ENCODE peak calls at places on chromosomes 2 and 18, in nine cellular contexts. One of them, this sample, is unnamed.

GRCh38 chr2:67888351-67889005 is 174.3 kb downstream of the C1D start:
- DNase-seq in GM23338: no peak
- DNase-seq in breast epithelium: no peak
- DNase-seq in HepG2: no peak
- DNase-seq in HCT116: no peak
- DNase-seq in spleen: no peak
- DNase-seq in prostate gland: no peak
- DNase-seq in stomach: no peak
- DNase-seq in sigmoid colon: no peak
- DNase-seq in this sample: no peak

GRCh38 chr18:13437034-13437433 is 218.5 kb downstream of the LDLRAD4 start:
- DNase-seq in HepG2: no peak
- DNase-seq in GM23338: no peak
- DNase-seq in sigmoid colon: peak; percentile 68
- DNase-seq in stomach: no peak
- DNase-seq in spleen: no peak
- DNase-seq in prostate gland: no peak
- DNase-seq in HCT116: no peak
- DNase-seq in breast epithelium: no peak
- DNase-seq in this sample: no peak

GRCh38 chr2:20027715-20028434 is 15.4 kb upstream of the MATN3 start:
- DNase-seq in GM23338: no peak
- DNase-seq in spleen: no peak
- DNase-seq in sigmoid colon: no peak
- DNase-seq in HCT116: no peak
- DNase-seq in stomach: no peak
- DNase-seq in HepG2: no peak
- DNase-seq in breast epithelium: no peak
- DNase-seq in prostate gland: no peak
- DNase-seq in this sample: no peak

GRCh38 chr2:226647626-226648518 is 151.7 kb downstream of the IRS1 start:
- DNase-seq in breast epithelium: no peak
- DNase-seq in GM23338: no peak
- DNase-seq in spleen: no peak
- DNase-seq in stomach: no peak
- DNase-seq in sigmoid colon: no peak
- DNase-seq in HCT116: no peak
- DNase-seq in prostate gland: no peak
- DNase-seq in HepG2: no peak
- DNase-seq in this sample: no peak

GRCh38 chr18:21242141-21243040 is at the start of gene GREB1L:
- DNase-seq in GM23338: peak; percentile 80
- DNase-seq in breast epithelium: no peak
- DNase-seq in HCT116: peak; percentile 27
- DNase-seq in spleen: no peak
- DNase-seq in sigmoid colon: no peak
- DNase-seq in HepG2: peak; percentile 16
- DNase-seq in stomach: peak; percentile 63
- DNase-seq in prostate gland: no peak
- DNase-seq in this sample: no peak

GRCh38 chr2:241551599-241551997 is 6.9 kb upstream of the BOK start:
- DNase-seq in GM23338: no peak
- DNase-seq in sigmoid colon: no peak
- DNase-seq in spleen: no peak
- DNase-seq in breast epithelium: no peak
- DNase-seq in prostate gland: no peak
- DNase-seq in HCT116: no peak
- DNase-seq in stomach: no peak
- DNase-seq in HepG2: no peak
- DNase-seq in this sample: no peak

GRCh38 chr2:234409590-234409989 is 87.3 kb downstream of the ARL4C start:
- DNase-seq in GM23338: no peak
- DNase-seq in breast epithelium: no peak
- DNase-seq in prostate gland: no peak
- DNase-seq in spleen: no peak
- DNase-seq in HepG2: no peak
- DNase-seq in stomach: no peak
- DNase-seq in HCT116: no peak
- DNase-seq in sigmoid colon: no peak
- DNase-seq in this sample: no peak

GRCh38 chr2:152089238-152089637 is 9.6 kb downstream of the CACNB4 start:
- DNase-seq in prostate gland: no peak
- DNase-seq in stomach: no peak
- DNase-seq in sigmoid colon: no peak
- DNase-seq in GM23338: no peak
- DNase-seq in spleen: no peak
- DNase-seq in HCT116: no peak
- DNase-seq in breast epithelium: no peak
- DNase-seq in HepG2: no peak
- DNase-seq in this sample: no peak

GRCh38 chr2:107303964-107304363 is 418.0 kb upstream of the ST6GAL2 start:
- DNase-seq in HepG2: no peak
- DNase-seq in stomach: no peak
- DNase-seq in prostate gland: no peak
- DNase-seq in breast epithelium: no peak
- DNase-seq in GM23338: no peak
- DNase-seq in sigmoid colon: no peak
- DNase-seq in HCT116: no peak
- DNase-seq in spleen: no peak
- DNase-seq in this sample: no peak

GRCh38 chr18:10101293-10101701 is 187.5 kb downstream of the VAPA start:
- DNase-seq in spleen: no peak
- DNase-seq in HepG2: no peak
- DNase-seq in stomach: no peak
- DNase-seq in prostate gland: no peak
- DNase-seq in sigmoid colon: no peak
- DNase-seq in HCT116: no peak
- DNase-seq in GM23338: peak; percentile 27
- DNase-seq in breast epithelium: no peak
- DNase-seq in this sample: no peak
- H3K4me3 ChIP-seq in spleen: no peak overlapping the region
- H3K4me3 ChIP-seq in HepG2: no peak overlapping the region
- H3K4me3 ChIP-seq in stomach: no peak overlapping the region
- H3K4me3 ChIP-seq in prostate gland: no peak overlapping the region
- H3K4me3 ChIP-seq in sigmoid colon: no peak overlapping the region
- H3K4me3 ChIP-seq in HCT116: no peak overlapping the region
- H3K4me3 ChIP-seq in GM23338: no peak overlapping the region
- H3K4me3 ChIP-seq in breast epithelium: no peak overlapping the region
- H3K4me3 ChIP-seq in this sample: no peak overlapping the region

GRCh38 chr2:230908094-230908594 is 16.9 kb downstream of the GPR55 start:
- DNase-seq in breast epithelium: peak; percentile 20
- DNase-seq in spleen: peak; percentile 67
- DNase-seq in GM23338: no peak
- DNase-seq in stomach: peak; percentile 22
- DNase-seq in prostate gland: no peak
- DNase-seq in HepG2: no peak
- DNase-seq in sigmoid colon: peak; percentile 49
- DNase-seq in HCT116: no peak
- DNase-seq in this sample: no peak

GRCh38 chr2:230909841-230910545 is 15.0 kb downstream of the GPR55 start:
- DNase-seq in HepG2: no peak
- DNase-seq in stomach: no peak
- DNase-seq in breast epithelium: peak; percentile 30
- DNase-seq in HCT116: no peak
- DNase-seq in prostate gland: no peak
- DNase-seq in sigmoid colon: peak; percentile 45
- DNase-seq in GM23338: no peak
- DNase-seq in spleen: peak; percentile 61
- DNase-seq in this sample: no peak

GRCh38 chr2:230907361-230908093 is 17.5 kb downstream of the GPR55 start:
- DNase-seq in stomach: peak; percentile 9
- DNase-seq in GM23338: no peak
- DNase-seq in prostate gland: no peak
- DNase-seq in HepG2: no peak
- DNase-seq in sigmoid colon: peak; percentile 54
- DNase-seq in spleen: peak; percentile 53
- DNase-seq in breast epithelium: peak; percentile 38
- DNase-seq in HCT116: no peak
- DNase-seq in this sample: no peak

GRCh38 chr2:230910546-230911135 is 14.4 kb downstream of the GPR55 start:
- DNase-seq in breast epithelium: peak; percentile 25
- DNase-seq in HCT116: no peak
- DNase-seq in prostate gland: no peak
- DNase-seq in GM23338: no peak
- DNase-seq in sigmoid colon: peak; percentile 42
- DNase-seq in spleen: peak; percentile 47
- DNase-seq in HepG2: no peak
- DNase-seq in stomach: no peak
- DNase-seq in this sample: no peak

DNA sequence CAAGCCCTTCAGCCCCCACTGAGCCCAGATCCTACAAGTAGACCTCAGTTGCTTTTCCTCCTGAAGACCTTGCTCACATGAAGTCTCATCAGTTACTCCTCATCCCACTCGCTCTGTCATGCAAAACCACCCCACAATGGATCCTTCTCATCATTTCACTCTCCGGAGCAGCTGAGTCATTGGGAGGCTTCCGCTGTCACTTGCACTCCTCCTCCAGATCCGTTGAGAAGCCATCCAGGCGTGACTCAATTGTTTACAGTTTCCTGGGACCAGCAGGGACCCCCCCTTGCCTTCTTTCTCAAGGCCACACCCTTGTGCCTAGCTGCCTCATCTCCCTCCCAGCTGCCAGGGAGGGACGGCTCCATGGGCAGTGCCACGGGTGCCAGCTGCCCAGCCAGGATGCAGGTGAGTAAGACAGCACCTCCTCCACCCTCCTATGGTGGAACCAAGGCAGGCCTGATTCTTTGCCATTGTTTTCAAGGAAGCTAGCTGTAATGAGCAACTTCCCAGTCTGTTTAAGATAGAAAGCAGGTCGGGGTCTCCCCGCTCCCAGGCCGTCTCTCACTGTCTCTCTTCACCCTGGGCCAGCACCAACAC is 16.3 kb downstream of the GPR55 start:
- DNase-seq in HepG2: peak; percentile 59
- DNase-seq in HCT116: peak; percentile 70
- DNase-seq in spleen: peak; percentile 62
- DNase-seq in stomach: peak; percentile 23
- DNase-seq in GM23338: no peak
- DNase-seq in prostate gland: no peak
- DNase-seq in breast epithelium: peak; percentile 12
- DNase-seq in sigmoid colon: peak; percentile 56
- DNase-seq in this sample: no peak
- TF ChIP-seq POLR2AphosphoS5 in HepG2: no peak
- TF ChIP-seq POLR2AphosphoS5 in HCT116: peak; percentile 22
- TF ChIP-seq POLR2AphosphoS5 in spleen: no peak
- TF ChIP-seq POLR2AphosphoS5 in stomach: no peak
- TF ChIP-seq POLR2AphosphoS5 in GM23338: no peak
- TF ChIP-seq POLR2AphosphoS5 in prostate gland: no peak
- TF ChIP-seq POLR2AphosphoS5 in breast epithelium: no peak
- TF ChIP-seq POLR2AphosphoS5 in sigmoid colon: no peak
- TF ChIP-seq POLR2AphosphoS5 in this sample: no peak

GRCh38 chr2:206452750-206453149 is 9.4 kb downstream of the ADAM23 start:
- DNase-seq in spleen: no peak
- DNase-seq in breast epithelium: no peak
- DNase-seq in HepG2: no peak
- DNase-seq in stomach: no peak
- DNase-seq in HCT116: no peak
- DNase-seq in sigmoid colon: no peak
- DNase-seq in prostate gland: no peak
- DNase-seq in GM23338: no peak
- DNase-seq in this sample: no peak
- H3K4me3 ChIP-seq in spleen: no peak overlapping the region
- H3K4me3 ChIP-seq in breast epithelium: no peak overlapping the region
- H3K4me3 ChIP-seq in HepG2: no peak overlapping the region
- H3K4me3 ChIP-seq in stomach: no peak overlapping the region
- H3K4me3 ChIP-seq in HCT116: no peak overlapping the region
- H3K4me3 ChIP-seq in sigmoid colon: no peak overlapping the region
- H3K4me3 ChIP-seq in prostate gland: no peak overlapping the region
- H3K4me3 ChIP-seq in GM23338: no peak overlapping the region
- H3K4me3 ChIP-seq in this sample: no peak overlapping the region

DNA sequence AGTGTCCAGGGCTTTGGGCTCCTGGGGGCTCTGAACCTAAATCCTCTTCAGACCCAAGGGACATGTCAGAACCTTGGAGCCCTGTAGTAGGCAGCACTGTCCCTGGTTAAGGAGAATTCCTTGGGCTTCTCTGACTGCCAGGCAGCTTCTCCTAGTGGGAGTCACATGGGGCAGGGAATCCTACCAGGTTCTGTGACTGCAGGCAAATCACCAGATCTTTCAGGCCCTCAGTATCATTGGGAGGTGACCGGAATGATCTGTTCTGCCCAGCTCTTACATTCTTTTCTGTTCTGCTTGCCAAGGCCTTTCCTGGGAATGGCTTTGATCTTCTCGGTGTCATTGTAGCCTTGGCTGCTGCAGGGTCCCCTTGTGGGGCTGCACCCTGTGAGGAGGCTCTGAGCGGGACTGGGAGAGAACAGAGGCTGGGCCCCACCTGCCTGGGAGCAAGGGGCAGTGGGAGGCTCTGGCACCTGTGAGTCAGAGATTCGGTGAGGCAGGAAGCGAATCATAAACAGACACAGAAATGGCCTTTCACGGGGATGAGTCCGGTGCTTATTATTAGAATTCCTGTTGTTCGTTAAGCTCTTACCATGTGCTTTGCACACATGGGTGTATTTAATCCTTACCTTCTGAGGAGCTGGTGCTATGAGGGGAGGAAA is 14.1 kb downstream of the CEP68 start:
- DNase-seq in sigmoid colon: no peak
- DNase-seq in stomach: no peak
- DNase-seq in breast epithelium: no peak
- DNase-seq in GM23338: no peak
- DNase-seq in prostate gland: no peak
- DNase-seq in spleen: no peak
- DNase-seq in HepG2: peak; percentile 84
- DNase-seq in HCT116: peak; percentile 27
- DNase-seq in this sample: no peak
- TF ChIP-seq POLR2AphosphoS5 in sigmoid colon: no peak
- TF ChIP-seq POLR2AphosphoS5 in stomach: peak; percentile 16
- TF ChIP-seq POLR2AphosphoS5 in breast epithelium: no peak
- TF ChIP-seq POLR2AphosphoS5 in GM23338: no peak
- TF ChIP-seq POLR2AphosphoS5 in prostate gland: no peak
- TF ChIP-seq POLR2AphosphoS5 in spleen: peak; percentile 5
- TF ChIP-seq POLR2AphosphoS5 in HepG2: no peak
- TF ChIP-seq POLR2AphosphoS5 in HCT116: no peak
- TF ChIP-seq POLR2AphosphoS5 in this sample: no peak

DNA sequence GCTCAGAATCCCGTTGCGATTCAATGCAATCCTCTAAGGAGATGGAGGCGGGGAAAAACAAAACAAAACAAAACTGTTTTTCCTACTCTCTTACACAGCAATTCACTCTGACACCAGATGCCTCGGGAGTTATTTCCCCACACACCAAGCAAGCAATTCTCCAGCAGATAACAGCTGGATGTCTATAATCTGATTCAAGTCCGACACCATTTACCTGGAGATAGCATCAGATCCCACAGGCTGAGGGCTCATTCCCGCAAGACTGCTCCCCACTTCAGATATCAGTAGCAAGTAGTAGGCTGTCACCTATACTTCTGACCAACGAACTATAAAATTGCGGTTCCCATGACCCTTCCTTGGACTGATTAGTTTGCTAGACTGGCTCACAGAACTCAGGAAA is 58.7 kb downstream of the DTNB start:
- DNase-seq in spleen: no peak
- DNase-seq in prostate gland: no peak
- DNase-seq in GM23338: no peak
- DNase-seq in breast epithelium: no peak
- DNase-seq in stomach: no peak
- DNase-seq in sigmoid colon: no peak
- DNase-seq in HepG2: no peak
- DNase-seq in HCT116: no peak
- DNase-seq in this sample: no peak
- H3K4me3 ChIP-seq in spleen: no peak overlapping the region
- H3K4me3 ChIP-seq in prostate gland: no peak overlapping the region
- H3K4me3 ChIP-seq in GM23338: no peak overlapping the region
- H3K4me3 ChIP-seq in breast epithelium: no peak overlapping the region
- H3K4me3 ChIP-seq in stomach: no peak overlapping the region
- H3K4me3 ChIP-seq in sigmoid colon: no peak overlapping the region
- H3K4me3 ChIP-seq in HepG2: no peak overlapping the region
- H3K4me3 ChIP-seq in HCT116: no peak overlapping the region
- H3K4me3 ChIP-seq in this sample: no peak overlapping the region